ENCODE peak calls at places on chromosomes 13 and 19, in five cellular contexts. N is left lung, Y is tibial artery, A is ovary, O is AG09309. H is an unnamed sample.

GRCh38 chr13:39641645-39642044 is 13.8 kb upstream of the COG6 start:
- DNase-seq in N (no peak), Y (no peak), A (no peak), O (no peak), H (no peak)

GRCh38 chr19:58578430-58578925 is 5.3 kb upstream of the MZF1 start:
- DNase-seq in N (no peak), Y (peak; percentile 28), A (no peak), O (no peak), H (no peak)

GRCh38 chr13:44918323-44919102 is 70.8 kb downstream of the NUFIP1 start:
- DNase-seq in N (peak; percentile 93), Y (peak; percentile 96), A (peak; percentile 89), O (peak; percentile 92), H (peak; percentile 80)

GRCh38 chr19:56091751-56092546 is 29.1 kb downstream of the ZNF787 start:
- DNase-seq in N (no peak), Y (no peak), A (no peak), O (no peak), H (no peak)

GRCh38 chr13:87661471-87661870 is 9.7 kb upstream of the SLITRK5 start:
- DNase-seq in N (no peak), Y (no peak), A (no peak), O (no peak), H (no peak)

GRCh38 chr19:16180611-16181010 is 4.6 kb upstream of the FAM32A start:
- DNase-seq in N (no peak), Y (no peak), A (no peak), O (peak; percentile 54), H (peak; percentile 77)

GRCh38 chr13:101211261-101211660 is 205.0 kb downstream of the NALCN start:
- DNase-seq in N (no peak), Y (no peak), A (no peak), O (peak; percentile 8), H (no peak)

GRCh38 chr19:47405854-47406417 is 13.4 kb downstream of the MEIS3 start:
- DNase-seq in N (no peak), Y (no peak), A (no peak), O (no peak), H (no peak)

GRCh38 chr13:40452038-40452666 is 214.3 kb downstream of the FOXO1 start:
- DNase-seq in N (no peak), Y (no peak), A (no peak), O (no peak), H (no peak)

DNA sequence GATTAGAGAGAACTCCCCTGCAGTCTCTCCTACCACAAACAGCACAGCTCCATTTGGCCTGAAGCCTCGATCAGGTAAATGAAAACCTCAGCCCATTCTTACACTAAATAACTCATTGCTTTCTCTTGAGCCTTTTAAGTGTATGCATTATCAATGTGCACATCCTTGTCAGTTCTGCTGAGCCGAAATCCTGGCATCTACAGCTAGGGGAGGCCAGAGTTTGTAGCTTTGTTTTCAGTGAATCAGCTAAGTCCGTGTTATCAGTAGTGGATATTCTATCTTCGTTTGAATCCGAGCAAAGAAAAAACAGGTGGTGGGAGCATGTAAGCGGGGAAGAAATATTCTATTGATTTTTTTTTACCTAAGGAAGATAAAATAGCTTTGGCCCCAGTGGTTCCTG is 84.4 kb downstream of the ESD start:
- DNase-seq in N (no peak), Y (no peak), A (no peak), O (no peak), H (no peak)
- TF ChIP-seq CTCF in N (no peak), Y (no peak), A (no peak), O (no peak), H (no peak)

GRCh38 chr19:10756791-10757190 is 38.9 kb downstream of the DNM2 start:
- DNase-seq in N (no peak), Y (no peak), A (no peak), O (no peak), H (no peak)
- TF ChIP-seq CTCF in N (no peak), Y (no peak), A (no peak), O (no peak), H (no peak)

GRCh38 chr13:34833562-34834182 is 108.4 kb upstream of the NBEA start:
- DNase-seq in N (no peak), Y (no peak), A (no peak), O (no peak), H (no peak)
- TF ChIP-seq CTCF in N (no peak), Y (no peak), A (no peak), O (no peak), H (no peak)

DNA sequence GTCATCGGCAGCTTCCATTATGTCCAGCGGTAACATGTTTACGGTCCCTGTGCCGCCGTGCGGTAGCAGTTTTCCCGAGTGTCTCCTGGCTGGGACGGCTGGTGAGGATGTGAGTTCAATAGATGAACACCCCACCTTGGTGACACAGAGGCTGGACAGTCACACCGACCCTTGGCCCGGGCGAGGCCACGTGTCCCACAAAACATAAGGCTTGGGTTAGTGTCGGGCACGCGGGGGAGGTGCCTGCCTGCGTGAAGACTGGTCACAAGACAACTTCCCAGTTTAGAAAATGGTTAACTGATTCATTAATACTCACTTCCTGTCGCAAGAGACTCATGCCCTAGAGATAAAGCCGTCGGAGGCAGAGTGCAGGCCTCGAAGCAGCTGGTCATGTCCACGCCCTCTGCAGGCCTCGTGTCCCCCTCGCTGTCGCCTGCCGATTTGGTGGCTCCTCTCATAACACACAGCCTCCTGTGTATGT is 17.2 kb downstream of the RASA3 start:
- DNase-seq in N (peak; percentile 79), Y (peak; percentile 69), A (peak; percentile 17), O (no peak), H (no peak)
- TF ChIP-seq CTCF in N (no peak), Y (no peak), A (no peak), O (peak; percentile 22), H (peak; percentile 32)

DNA sequence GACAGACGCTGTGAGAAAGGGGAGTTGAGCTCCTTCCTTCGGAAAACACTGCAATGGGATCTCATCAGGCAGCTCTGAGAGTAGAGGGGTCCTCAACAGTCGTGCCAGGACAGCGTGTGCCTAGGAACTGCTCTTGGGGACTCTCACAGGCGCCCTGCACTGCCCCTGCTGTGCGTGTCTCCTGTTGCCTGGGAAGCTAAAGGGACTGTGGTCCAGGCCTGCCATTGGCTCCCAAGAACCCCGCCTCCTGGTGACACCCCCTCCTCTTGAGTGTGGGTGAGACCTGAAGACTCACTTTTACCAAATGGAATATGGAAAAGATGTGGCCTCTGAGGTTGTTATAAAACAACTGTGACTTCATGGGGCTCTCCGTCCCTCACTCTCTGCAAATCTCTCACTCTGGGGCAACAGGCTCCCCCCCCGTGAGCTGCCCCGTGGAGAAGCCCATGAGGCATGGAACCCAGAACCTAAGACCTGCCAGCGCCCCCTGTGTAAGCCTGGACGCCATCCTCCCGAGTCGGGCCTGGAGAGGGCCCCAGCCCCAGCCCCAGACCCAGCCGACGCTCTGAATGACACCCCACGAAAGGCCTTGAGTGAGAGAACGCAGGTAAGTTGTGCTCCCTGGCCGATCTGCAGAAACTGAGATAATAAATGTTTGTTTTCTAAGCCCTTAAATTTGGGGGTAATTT is 302.7 kb downstream of the FGF9 start:
- DNase-seq in N (no peak), Y (no peak), A (no peak), O (no peak), H (no peak)
- TF ChIP-seq CTCF in N (no peak), Y (no peak), A (no peak), O (no peak), H (no peak)

GRCh38 chr19:52992109-52993004 is 21.4 kb upstream of the ERVV-1 start:
- DNase-seq in N (peak; percentile 34), Y (peak; percentile 67), A (peak; percentile 43), O (no peak), H (no peak)

GRCh38 chr19:52991484-52991883 is 22.2 kb upstream of the ERVV-1 start:
- DNase-seq in N (no peak), Y (no peak), A (no peak), O (peak; percentile 2), H (no peak)

GRCh38 chr19:52987221-52987620 is 24.5 kb upstream of the ZNF816 start:
- DNase-seq in N (no peak), Y (no peak), A (no peak), O (no peak), H (no peak)

GRCh38 chr19:52991021-52991420 is 22.7 kb upstream of the ERVV-1 start:
- DNase-seq in N (no peak), Y (no peak), A (no peak), O (no peak), H (no peak)

DNA sequence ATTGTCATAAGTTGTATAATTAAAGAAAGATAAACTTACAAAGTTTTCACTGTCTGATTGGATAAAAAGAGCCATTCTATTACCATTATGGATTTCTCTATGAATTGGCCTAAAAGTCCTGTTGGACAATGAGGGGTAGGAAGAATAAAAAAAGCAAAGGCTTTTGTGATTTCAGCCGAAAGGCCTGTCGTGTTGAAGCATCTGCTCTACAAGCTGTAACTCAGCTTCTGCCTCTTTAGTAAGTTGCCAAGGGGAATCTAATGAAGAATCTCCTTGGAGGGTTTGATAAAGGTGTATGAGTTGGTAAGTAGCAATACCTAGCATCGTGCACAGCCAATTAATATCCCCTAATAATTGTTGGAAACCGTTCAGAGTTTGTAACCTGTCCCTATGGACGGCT is 25.2 kb upstream of the ERVV-1 start:
- DNase-seq in N (no peak), Y (no peak), A (no peak), O (no peak), H (no peak)
- TF ChIP-seq CTCF in N (no peak), Y (no peak), A (no peak), O (no peak), H (no peak)

DNA sequence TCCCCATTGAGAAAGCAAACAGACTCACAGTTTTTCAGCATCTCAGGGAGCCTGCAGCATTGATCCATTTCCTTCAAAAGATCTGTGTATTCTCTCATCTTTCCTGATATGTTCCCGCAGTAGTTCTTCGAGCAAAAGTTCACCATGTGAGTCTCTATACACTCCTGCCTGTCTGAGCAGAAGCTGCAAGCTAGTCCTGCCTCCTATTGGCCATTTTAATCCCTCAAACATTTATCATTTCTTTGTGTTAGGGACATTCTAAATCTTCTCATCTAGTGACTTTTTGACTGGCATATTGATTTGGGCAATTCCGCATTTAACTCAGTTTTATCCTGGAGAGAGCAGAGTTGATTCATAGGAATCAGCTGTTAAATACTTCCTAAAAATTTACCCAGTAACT is 660.4 kb upstream of the KLF12 start:
- DNase-seq in N (no peak), Y (no peak), A (no peak), O (no peak), H (no peak)
- TF ChIP-seq CTCF in N (no peak), Y (no peak), A (no peak), O (no peak), H (no peak)